ENCODE peak calls at places on chromosomes 11 and 22, in eight cellular contexts. One of them, this sample, is unnamed.

GRCh38 chr22:42202669-42203068 is 67.8 kb downstream of the TCF20 start:
- DNase-seq in thoracic aorta: no peak
- DNase-seq in left ventricle myocardium inferior: no peak
- DNase-seq in cardiac fibroblast: peak; percentile 27
- DNase-seq in nephron progenitor cell: no peak
- DNase-seq in choroid plexus epithelial cell: peak; percentile 78
- DNase-seq in breast epithelium: no peak
- DNase-seq in Calu3: no peak
- DNase-seq in this sample: no peak

GRCh38 chr11:129980086-129980485 is 22.5 kb downstream of the PRDM10 start:
- DNase-seq in thoracic aorta: no peak
- DNase-seq in left ventricle myocardium inferior: no peak
- DNase-seq in cardiac fibroblast: no peak
- DNase-seq in nephron progenitor cell: no peak
- DNase-seq in choroid plexus epithelial cell: no peak
- DNase-seq in breast epithelium: no peak
- DNase-seq in Calu3: no peak
- DNase-seq in this sample: no peak

GRCh38 chr22:19750666-19751490 is 9.7 kb upstream of the TBX1 start:
- DNase-seq in thoracic aorta: no peak
- DNase-seq in left ventricle myocardium inferior: no peak
- DNase-seq in cardiac fibroblast: no peak
- DNase-seq in nephron progenitor cell: no peak
- DNase-seq in choroid plexus epithelial cell: peak; percentile 71
- DNase-seq in breast epithelium: no peak
- DNase-seq in Calu3: no peak
- DNase-seq in this sample: no peak

GRCh38 chr11:122074022-122074421 is 42.0 kb downstream of the BLID start:
- DNase-seq in thoracic aorta: no peak
- DNase-seq in left ventricle myocardium inferior: no peak
- DNase-seq in cardiac fibroblast: no peak
- DNase-seq in nephron progenitor cell: no peak
- DNase-seq in choroid plexus epithelial cell: no peak
- DNase-seq in breast epithelium: no peak
- DNase-seq in Calu3: no peak
- DNase-seq in this sample: no peak

GRCh38 chr11:102287963-102288744 is 29.1 kb upstream of the BIRC3 start:
- DNase-seq in thoracic aorta: no peak
- DNase-seq in left ventricle myocardium inferior: no peak
- DNase-seq in cardiac fibroblast: peak; percentile 87
- DNase-seq in nephron progenitor cell: peak; percentile 41
- DNase-seq in choroid plexus epithelial cell: peak; percentile 85
- DNase-seq in breast epithelium: no peak
- DNase-seq in Calu3: peak; percentile 45
- DNase-seq in this sample: no peak

GRCh38 chr22:29062286-29062949 is 787 bp upstream of the C22orf31 start:
- DNase-seq in thoracic aorta: no peak
- DNase-seq in left ventricle myocardium inferior: no peak
- DNase-seq in cardiac fibroblast: no peak
- DNase-seq in nephron progenitor cell: no peak
- DNase-seq in choroid plexus epithelial cell: no peak
- DNase-seq in breast epithelium: no peak
- DNase-seq in Calu3: no peak
- DNase-seq in this sample: no peak

GRCh38 chr11:66418168-66418985 is 2.5 kb upstream of the NPAS4 start:
- DNase-seq in thoracic aorta: peak; percentile 74
- DNase-seq in left ventricle myocardium inferior: peak; percentile 80
- DNase-seq in cardiac fibroblast: peak; percentile 93
- DNase-seq in nephron progenitor cell: peak; percentile 98
- DNase-seq in choroid plexus epithelial cell: peak; percentile 95
- DNase-seq in breast epithelium: peak; percentile 60
- DNase-seq in Calu3: peak; percentile 77
- DNase-seq in this sample: peak; percentile 80

GRCh38 chr22:27135582-27135981 is 478.2 kb downstream of the MIAT start:
- DNase-seq in thoracic aorta: no peak
- DNase-seq in left ventricle myocardium inferior: no peak
- DNase-seq in cardiac fibroblast: peak; percentile 77
- DNase-seq in nephron progenitor cell: no peak
- DNase-seq in choroid plexus epithelial cell: peak; percentile 65
- DNase-seq in breast epithelium: no peak
- DNase-seq in Calu3: no peak
- DNase-seq in this sample: no peak

GRCh38 chr11:32858731-32859130 is 29.0 kb downstream of the PRRG4 start:
- DNase-seq in thoracic aorta: no peak
- DNase-seq in left ventricle myocardium inferior: no peak
- DNase-seq in cardiac fibroblast: no peak
- DNase-seq in nephron progenitor cell: no peak
- DNase-seq in choroid plexus epithelial cell: peak; percentile 3
- DNase-seq in breast epithelium: no peak
- DNase-seq in Calu3: no peak
- DNase-seq in this sample: no peak

GRCh38 chr22:37749831-37750595 is 53.2 kb downstream of the TRIOBP start:
- DNase-seq in thoracic aorta: no peak
- DNase-seq in left ventricle myocardium inferior: peak; percentile 46
- DNase-seq in cardiac fibroblast: peak; percentile 82
- DNase-seq in nephron progenitor cell: no peak
- DNase-seq in choroid plexus epithelial cell: peak; percentile 68
- DNase-seq in breast epithelium: no peak
- DNase-seq in Calu3: no peak
- DNase-seq in this sample: no peak

GRCh38 chr11:66275984-66276612 is 1.9 kb upstream of the CNIH2 start:
- DNase-seq in thoracic aorta: no peak
- DNase-seq in left ventricle myocardium inferior: no peak
- DNase-seq in cardiac fibroblast: no peak
- DNase-seq in nephron progenitor cell: no peak
- DNase-seq in choroid plexus epithelial cell: no peak
- DNase-seq in breast epithelium: no peak
- DNase-seq in Calu3: no peak
- DNase-seq in this sample: no peak

GRCh38 chr11:33034983-33035382 is 4.4 kb upstream of the TCP11L1 start:
- DNase-seq in thoracic aorta: no peak
- DNase-seq in left ventricle myocardium inferior: no peak
- DNase-seq in cardiac fibroblast: no peak
- DNase-seq in nephron progenitor cell: no peak
- DNase-seq in choroid plexus epithelial cell: no peak
- DNase-seq in breast epithelium: no peak
- DNase-seq in Calu3: no peak
- DNase-seq in this sample: no peak

GRCh38 chr11:66489636-66490035 is 9.4 kb downstream of the DPP3 start:
- DNase-seq in thoracic aorta: no peak
- DNase-seq in left ventricle myocardium inferior: no peak
- DNase-seq in cardiac fibroblast: peak; percentile 25
- DNase-seq in nephron progenitor cell: no peak
- DNase-seq in choroid plexus epithelial cell: no peak
- DNase-seq in breast epithelium: no peak
- DNase-seq in Calu3: no peak
- DNase-seq in this sample: no peak

GRCh38 chr22:38032681-38033521 is 24.3 kb upstream of the PICK1 start:
- DNase-seq in thoracic aorta: no peak
- DNase-seq in left ventricle myocardium inferior: no peak
- DNase-seq in cardiac fibroblast: peak; percentile 89
- DNase-seq in nephron progenitor cell: no peak
- DNase-seq in choroid plexus epithelial cell: peak; percentile 85
- DNase-seq in breast epithelium: no peak
- DNase-seq in Calu3: no peak
- DNase-seq in this sample: no peak

GRCh38 chr11:69074375-69074774 is 25.6 kb downstream of the TPCN2 start:
- DNase-seq in thoracic aorta: no peak
- DNase-seq in left ventricle myocardium inferior: no peak
- DNase-seq in cardiac fibroblast: no peak
- DNase-seq in nephron progenitor cell: no peak
- DNase-seq in choroid plexus epithelial cell: no peak
- DNase-seq in breast epithelium: no peak
- DNase-seq in Calu3: no peak
- DNase-seq in this sample: no peak

GRCh38 chr22:42817556-42817955 is 39.5 kb downstream of the ARFGAP3 start:
- DNase-seq in thoracic aorta: no peak
- DNase-seq in left ventricle myocardium inferior: no peak
- DNase-seq in cardiac fibroblast: no peak
- DNase-seq in nephron progenitor cell: no peak
- DNase-seq in choroid plexus epithelial cell: peak; percentile 45
- DNase-seq in breast epithelium: no peak
- DNase-seq in Calu3: no peak
- DNase-seq in this sample: no peak

GRCh38 chr22:37267128-37267587 is 15.2 kb upstream of the CYTH4 start:
- DNase-seq in thoracic aorta: no peak
- DNase-seq in left ventricle myocardium inferior: peak; percentile 42
- DNase-seq in cardiac fibroblast: peak; percentile 33
- DNase-seq in nephron progenitor cell: peak; percentile 83
- DNase-seq in choroid plexus epithelial cell: peak; percentile 46
- DNase-seq in breast epithelium: no peak
- DNase-seq in Calu3: peak; percentile 80
- DNase-seq in this sample: peak; percentile 42

DNA sequence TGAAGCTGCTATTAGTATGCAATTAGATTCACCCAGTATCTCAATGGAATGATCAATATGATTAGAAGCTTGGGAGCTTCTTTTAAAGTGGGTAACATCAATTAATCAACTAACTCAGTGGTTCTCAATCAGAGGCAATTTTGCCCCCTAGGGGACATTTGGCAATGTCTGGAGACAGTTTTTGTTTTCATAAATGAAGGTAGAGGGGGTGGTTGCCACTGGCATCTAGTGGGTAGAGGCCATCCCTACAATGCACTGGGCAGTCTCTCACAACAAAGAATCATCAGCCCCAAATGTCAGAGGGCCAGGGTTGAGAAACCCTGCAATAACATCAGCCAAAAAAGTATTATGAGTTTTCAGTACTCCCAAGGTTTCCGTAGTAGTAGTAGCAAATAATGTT is 5.9 kb upstream of the AMOTL1 start:
- DNase-seq in thoracic aorta: no peak
- DNase-seq in left ventricle myocardium inferior: no peak
- DNase-seq in cardiac fibroblast: no peak
- DNase-seq in nephron progenitor cell: no peak
- DNase-seq in choroid plexus epithelial cell: no peak
- DNase-seq in breast epithelium: no peak
- DNase-seq in Calu3: peak; percentile 49
- DNase-seq in this sample: no peak
- TF ChIP-seq CTCF in thoracic aorta: no peak
- TF ChIP-seq CTCF in left ventricle myocardium inferior: peak; percentile 56
- TF ChIP-seq CTCF in cardiac fibroblast: peak; percentile 35
- TF ChIP-seq CTCF in nephron progenitor cell: no peak
- TF ChIP-seq CTCF in choroid plexus epithelial cell: peak; percentile 53
- TF ChIP-seq CTCF in breast epithelium: no peak
- TF ChIP-seq CTCF in Calu3: peak; percentile 26
- TF ChIP-seq CTCF in this sample: no peak

DNA sequence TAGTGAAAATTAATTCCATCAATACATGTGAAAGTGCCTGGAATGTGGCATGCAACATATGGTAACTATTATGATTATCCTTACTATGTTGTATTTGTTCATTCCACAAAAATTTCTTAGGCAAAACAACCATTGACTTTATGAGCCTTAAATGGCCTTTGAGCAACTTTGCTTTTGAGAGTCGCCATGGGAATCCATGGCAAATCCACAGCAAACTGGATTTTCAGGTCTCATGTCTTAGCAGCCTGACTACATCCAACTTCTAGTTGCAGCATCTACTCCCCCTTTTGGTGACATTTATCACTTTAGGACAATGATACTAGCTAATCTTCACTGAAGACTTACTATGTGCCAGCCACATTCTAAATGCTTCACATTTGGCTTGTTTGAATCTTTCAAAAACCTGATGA is 56.8 kb downstream of the SLC1A2 start:
- DNase-seq in thoracic aorta: no peak
- DNase-seq in left ventricle myocardium inferior: no peak
- DNase-seq in cardiac fibroblast: no peak
- DNase-seq in nephron progenitor cell: no peak
- DNase-seq in choroid plexus epithelial cell: no peak
- DNase-seq in breast epithelium: no peak
- DNase-seq in Calu3: no peak
- DNase-seq in this sample: no peak
- TF ChIP-seq CTCF in thoracic aorta: no peak
- TF ChIP-seq CTCF in left ventricle myocardium inferior: no peak
- TF ChIP-seq CTCF in cardiac fibroblast: no peak
- TF ChIP-seq CTCF in nephron progenitor cell: no peak
- TF ChIP-seq CTCF in choroid plexus epithelial cell: no peak
- TF ChIP-seq CTCF in breast epithelium: no peak
- TF ChIP-seq CTCF in Calu3: no peak
- TF ChIP-seq CTCF in this sample: no peak

GRCh38 chr11:119615879-119616190 is 113.2 kb downstream of the NECTIN1 start:
- DNase-seq in thoracic aorta: no peak
- DNase-seq in left ventricle myocardium inferior: no peak
- DNase-seq in cardiac fibroblast: no peak
- DNase-seq in nephron progenitor cell: no peak
- DNase-seq in choroid plexus epithelial cell: peak; percentile 14
- DNase-seq in breast epithelium: no peak
- DNase-seq in Calu3: no peak
- DNase-seq in this sample: no peak

GRCh38 chr11:119617343-119617713 is 111.7 kb downstream of the NECTIN1 start:
- DNase-seq in thoracic aorta: no peak
- DNase-seq in left ventricle myocardium inferior: no peak
- DNase-seq in cardiac fibroblast: no peak
- DNase-seq in nephron progenitor cell: no peak
- DNase-seq in choroid plexus epithelial cell: no peak
- DNase-seq in breast epithelium: no peak
- DNase-seq in Calu3: no peak
- DNase-seq in this sample: no peak

GRCh38 chr11:119615003-119615878 is 113.8 kb downstream of the NECTIN1 start:
- DNase-seq in thoracic aorta: no peak
- DNase-seq in left ventricle myocardium inferior: no peak
- DNase-seq in cardiac fibroblast: peak; percentile 78
- DNase-seq in nephron progenitor cell: no peak
- DNase-seq in choroid plexus epithelial cell: peak; percentile 78
- DNase-seq in breast epithelium: no peak
- DNase-seq in Calu3: peak; percentile 45
- DNase-seq in this sample: no peak

GRCh38 chr11:119618208-119618909 is 110.6 kb downstream of the NECTIN1 start:
- DNase-seq in thoracic aorta: no peak
- DNase-seq in left ventricle myocardium inferior: peak; percentile 36
- DNase-seq in cardiac fibroblast: peak; percentile 11
- DNase-seq in nephron progenitor cell: no peak
- DNase-seq in choroid plexus epithelial cell: no peak
- DNase-seq in breast epithelium: no peak
- DNase-seq in Calu3: no peak
- DNase-seq in this sample: no peak

GRCh38 chr11:119616586-119617342 is 112.2 kb downstream of the NECTIN1 start:
- DNase-seq in thoracic aorta: no peak
- DNase-seq in left ventricle myocardium inferior: no peak
- DNase-seq in cardiac fibroblast: no peak
- DNase-seq in nephron progenitor cell: no peak
- DNase-seq in choroid plexus epithelial cell: no peak
- DNase-seq in breast epithelium: no peak
- DNase-seq in Calu3: no peak
- DNase-seq in this sample: no peak
- TF ChIP-seq CTCF in thoracic aorta: no peak
- TF ChIP-seq CTCF in left ventricle myocardium inferior: no peak
- TF ChIP-seq CTCF in cardiac fibroblast: no peak
- TF ChIP-seq CTCF in nephron progenitor cell: no peak
- TF ChIP-seq CTCF in choroid plexus epithelial cell: no peak
- TF ChIP-seq CTCF in breast epithelium: no peak
- TF ChIP-seq CTCF in Calu3: no peak
- TF ChIP-seq CTCF in this sample: no peak

DNA sequence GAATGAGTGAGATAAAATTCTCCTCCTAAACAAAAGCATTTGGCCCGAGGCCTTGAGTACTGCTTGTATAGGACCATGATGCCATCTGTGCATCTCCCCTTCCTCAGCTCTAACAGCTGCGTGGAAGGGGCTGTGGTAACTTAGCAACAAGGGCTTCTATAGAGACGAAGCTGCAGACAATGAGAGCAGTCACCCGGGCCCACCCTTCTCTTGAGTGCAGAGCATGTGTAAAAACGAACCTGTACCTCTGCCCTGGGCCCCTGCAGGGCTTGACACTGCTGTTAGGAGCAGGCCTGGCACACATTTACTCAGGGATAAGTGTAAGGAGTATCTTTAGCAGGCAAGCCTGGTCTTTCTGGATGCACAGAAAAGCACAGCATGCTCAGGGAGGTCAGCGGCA is 391.4 kb downstream of the CADM1 start:
- DNase-seq in thoracic aorta: no peak
- DNase-seq in left ventricle myocardium inferior: no peak
- DNase-seq in cardiac fibroblast: no peak
- DNase-seq in nephron progenitor cell: no peak
- DNase-seq in choroid plexus epithelial cell: no peak
- DNase-seq in breast epithelium: no peak
- DNase-seq in Calu3: no peak
- DNase-seq in this sample: no peak
- TF ChIP-seq CTCF in thoracic aorta: no peak
- TF ChIP-seq CTCF in left ventricle myocardium inferior: no peak
- TF ChIP-seq CTCF in cardiac fibroblast: no peak
- TF ChIP-seq CTCF in nephron progenitor cell: no peak
- TF ChIP-seq CTCF in choroid plexus epithelial cell: no peak
- TF ChIP-seq CTCF in breast epithelium: no peak
- TF ChIP-seq CTCF in Calu3: no peak
- TF ChIP-seq CTCF in this sample: no peak

This sample was measured in mesothelial cell of epicardium.